ENCODE peak calls at places on chromosomes 5 and 9, in four cellular contexts. One of them, this sample, is unnamed.
A peak's percentile ranks its signal among the peaks of the same experiment; 100 is the strongest.

GRCh38 chr9:37331871-37332270 is 90.6 kb upstream of the GRHPR start:
- DNase-seq in K562: no peak
- DNase-seq in GM12878: no peak
- DNase-seq in HepG2: no peak
- DNase-seq in this sample: no peak

GRCh38 chr5:167524941-167525485 is 766.4 kb upstream of the WWC1 start:
- DNase-seq in K562: no peak
- DNase-seq in GM12878: no peak
- DNase-seq in HepG2: no peak
- DNase-seq in this sample: no peak

GRCh38 chr5:177490992-177491391 is 6.4 kb downstream of the PDLIM7 start:
- DNase-seq in K562: peak; percentile 41
- DNase-seq in GM12878: no peak
- DNase-seq in HepG2: no peak
- DNase-seq in this sample: no peak

GRCh38 chr5:170623576-170624181 is 119.9 kb downstream of the KCNIP1 start:
- DNase-seq in K562: peak; percentile 55
- DNase-seq in GM12878: no peak
- DNase-seq in HepG2: peak; percentile 20
- DNase-seq in this sample: peak; percentile 61

GRCh38 chr5:96692436-96692835 is 30.3 kb downstream of the CAST start:
- DNase-seq in K562: no peak
- DNase-seq in GM12878: no peak
- DNase-seq in HepG2: no peak
- DNase-seq in this sample: no peak

GRCh38 chr5:1524481-1524798 is 680 bp upstream of the LPCAT1 start:
- DNase-seq in K562: no peak
- DNase-seq in GM12878: no peak
- DNase-seq in HepG2: no peak
- DNase-seq in this sample: no peak

GRCh38 chr5:128202320-128202719 is 118.8 kb downstream of the SLC12A2 start:
- DNase-seq in K562: no peak
- DNase-seq in GM12878: no peak
- DNase-seq in HepG2: no peak
- DNase-seq in this sample: no peak

GRCh38 chr9:113139225-113139829 is 11.5 kb upstream of the SLC31A2 start:
- DNase-seq in K562: no peak
- DNase-seq in GM12878: no peak
- DNase-seq in HepG2: peak; percentile 97
- DNase-seq in this sample: no peak

GRCh38 chr5:40687316-40687715 is 7.6 kb downstream of the PTGER4 start:
- DNase-seq in K562: no peak
- DNase-seq in GM12878: no peak
- DNase-seq in HepG2: no peak
- DNase-seq in this sample: peak; percentile 47

GRCh38 chr9:103242025-103242424 is 246.9 kb downstream of the CYLC2 start:
- DNase-seq in K562: no peak
- DNase-seq in GM12878: no peak
- DNase-seq in HepG2: no peak
- DNase-seq in this sample: no peak

GRCh38 chr5:82975812-82976211 is 101.4 kb downstream of the TMEM167A start:
- DNase-seq in K562: no peak
- DNase-seq in GM12878: no peak
- DNase-seq in HepG2: peak; percentile 37
- DNase-seq in this sample: no peak

GRCh38 chr5:17895296-17896058 is 261.2 kb downstream of the TAF11L14 start:
- DNase-seq in K562: no peak
- DNase-seq in GM12878: no peak
- DNase-seq in HepG2: no peak
- DNase-seq in this sample: no peak

GRCh38 chr9:16526380-16526779 is 344.1 kb downstream of the BNC2 start:
- DNase-seq in K562: no peak
- DNase-seq in GM12878: no peak
- DNase-seq in HepG2: no peak
- DNase-seq in this sample: peak; percentile 94

GRCh38 chr9:16532681-16533450 is 337.6 kb downstream of the BNC2 start:
- DNase-seq in K562: no peak
- DNase-seq in GM12878: no peak
- DNase-seq in HepG2: no peak
- DNase-seq in this sample: peak; percentile 90

GRCh38 chr9:16532272-16532671 is 338.2 kb downstream of the BNC2 start:
- DNase-seq in K562: no peak
- DNase-seq in GM12878: no peak
- DNase-seq in HepG2: no peak
- DNase-seq in this sample: no peak

GRCh38 chr9:16535555-16535954 is 334.9 kb downstream of the BNC2 start:
- DNase-seq in K562: no peak
- DNase-seq in GM12878: no peak
- DNase-seq in HepG2: no peak
- DNase-seq in this sample: no peak

GRCh38 chr9:16530669-16531461 is 339.6 kb downstream of the BNC2 start:
- DNase-seq in K562: no peak
- DNase-seq in GM12878: no peak
- DNase-seq in HepG2: no peak
- DNase-seq in this sample: no peak
- TF ChIP-seq MYC in K562: no peak
- TF ChIP-seq MYC in GM12878: no peak
- TF ChIP-seq MYC in HepG2: no peak
- TF ChIP-seq MYC in this sample: no peak

GRCh38 chr9:994005-994404 is 17.6 kb downstream of the DMRT3 start:
- DNase-seq in K562: no peak
- DNase-seq in GM12878: no peak
- DNase-seq in HepG2: no peak
- DNase-seq in this sample: no peak

GRCh38 chr9:995192-995591 is 18.7 kb downstream of the DMRT3 start:
- DNase-seq in K562: no peak
- DNase-seq in GM12878: no peak
- DNase-seq in HepG2: no peak
- DNase-seq in this sample: no peak

DNA sequence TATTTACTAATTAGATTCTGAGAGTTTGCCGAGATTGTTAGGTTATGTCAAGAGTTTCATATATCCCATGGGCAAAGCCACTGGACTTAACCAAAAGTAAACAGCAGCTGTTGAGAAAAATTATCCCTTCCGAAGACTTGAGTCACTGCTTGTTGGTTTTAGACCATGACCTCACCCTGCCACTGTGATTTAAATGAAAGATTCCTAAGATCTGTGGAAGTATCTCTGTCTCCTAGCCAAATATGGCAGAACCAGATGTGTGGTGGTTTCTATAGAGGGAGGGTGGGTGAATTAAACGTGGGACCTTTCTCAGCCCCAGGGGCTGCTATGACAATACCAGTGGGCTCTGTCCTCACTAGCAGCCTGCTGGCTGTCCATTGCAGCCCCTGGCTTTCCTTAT is 19.3 kb downstream of the DMRT3 start:
- DNase-seq in K562: no peak
- DNase-seq in GM12878: no peak
- DNase-seq in HepG2: no peak
- DNase-seq in this sample: no peak
- H3K9ac ChIP-seq in K562: no peak overlapping the region
- H3K9ac ChIP-seq in GM12878: no peak overlapping the region
- H3K9ac ChIP-seq in HepG2: no peak overlapping the region
- H3K9ac ChIP-seq in this sample: no peak overlapping the region

GRCh38 chr5:54301215-54301614 is 9.2 kb downstream of the ARL15 start:
- DNase-seq in K562: no peak
- DNase-seq in GM12878: no peak
- DNase-seq in HepG2: no peak
- DNase-seq in this sample: no peak
- H3K27ac ChIP-seq in K562: no peak overlapping the region
- H3K27ac ChIP-seq in GM12878: no peak overlapping the region
- H3K27ac ChIP-seq in HepG2: no peak overlapping the region
- H3K27ac ChIP-seq in this sample: no peak overlapping the region

DNA sequence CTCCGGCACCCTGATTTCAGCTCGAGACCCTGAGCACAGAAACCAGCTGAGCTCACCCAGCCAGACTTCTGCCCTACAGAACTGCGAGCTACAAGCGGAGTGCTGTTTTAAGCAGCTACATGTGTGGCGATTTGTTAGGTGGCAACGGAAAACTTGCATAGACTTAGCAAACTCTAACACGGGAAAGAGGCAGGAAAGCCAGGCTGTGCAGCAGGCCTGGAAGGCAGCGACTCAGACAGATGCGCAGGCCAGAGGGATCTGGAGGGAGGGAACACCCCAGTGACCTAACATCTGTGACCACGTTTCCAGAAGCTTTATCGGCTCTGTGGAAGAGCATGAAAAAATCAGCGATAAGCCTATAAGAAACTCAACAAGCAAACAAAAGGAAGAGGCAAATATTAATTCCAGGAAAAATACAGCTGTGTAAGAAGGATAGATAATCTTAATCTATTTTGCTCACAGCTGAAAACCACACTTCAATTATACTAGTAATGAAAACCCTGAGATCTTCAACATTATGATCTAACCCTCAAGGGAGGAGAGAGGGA is 11.0 kb downstream of the UBAC1 start:
- DNase-seq in K562: peak; percentile 84
- DNase-seq in GM12878: no peak
- DNase-seq in HepG2: no peak
- DNase-seq in this sample: no peak
- TF ChIP-seq MYC in K562: peak; percentile 90
- TF ChIP-seq MYC in GM12878: no peak
- TF ChIP-seq MYC in HepG2: no peak
- TF ChIP-seq MYC in this sample: no peak

GRCh38 chr9:21690561-21690960 is 111.9 kb upstream of the MTAP start:
- DNase-seq in K562: no peak
- DNase-seq in GM12878: no peak
- DNase-seq in HepG2: no peak
- DNase-seq in this sample: no peak
- H3K9ac ChIP-seq in K562: no peak overlapping the region
- H3K9ac ChIP-seq in GM12878: no peak overlapping the region
- H3K9ac ChIP-seq in HepG2: no peak overlapping the region
- H3K9ac ChIP-seq in this sample: no peak overlapping the region

DNA sequence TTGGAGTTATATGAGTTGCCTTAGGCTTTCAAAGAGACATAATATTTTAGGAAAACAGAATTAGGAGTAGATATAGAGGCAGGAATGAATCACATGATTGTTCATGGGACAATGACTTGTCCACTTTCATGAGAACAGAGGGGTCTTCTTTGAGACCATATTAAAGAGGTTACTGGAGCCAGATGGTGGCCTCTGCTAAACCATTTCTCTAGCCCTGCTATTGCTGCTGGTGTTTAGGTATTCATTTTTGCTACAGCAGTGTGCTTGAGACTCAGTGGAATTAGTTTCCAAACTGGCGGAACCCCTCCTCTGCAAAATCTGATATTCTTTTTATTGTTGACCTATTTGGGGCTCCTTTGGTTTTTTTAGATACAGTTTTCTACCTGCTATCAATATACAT is 31.3 kb downstream of the GRAMD2B start:
- DNase-seq in K562: no peak
- DNase-seq in GM12878: no peak
- DNase-seq in HepG2: no peak
- DNase-seq in this sample: no peak
- H3K27ac ChIP-seq in K562: no peak overlapping the region
- H3K27ac ChIP-seq in GM12878: no peak overlapping the region
- H3K27ac ChIP-seq in HepG2: no peak overlapping the region
- H3K27ac ChIP-seq in this sample: no peak overlapping the region

DNA sequence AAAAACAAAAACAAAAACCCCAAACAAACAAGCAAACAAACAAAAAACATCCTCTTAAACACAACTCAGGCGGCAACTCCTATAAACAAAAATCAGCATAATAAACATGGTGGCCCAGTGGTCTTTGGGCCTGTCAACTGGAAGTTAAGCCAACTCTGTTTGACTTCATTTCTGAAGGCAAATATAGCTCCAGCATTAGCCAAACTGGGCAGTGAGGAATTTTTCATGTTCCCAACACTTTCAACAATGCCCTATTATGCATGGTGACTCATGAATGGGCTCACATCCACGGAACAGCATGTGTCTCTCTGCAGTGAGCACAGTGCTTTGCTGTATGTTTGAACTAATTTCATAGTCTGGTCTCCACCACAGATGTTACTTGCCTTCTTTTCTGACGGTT is 143.9 kb upstream of the STC2 start:
- DNase-seq in K562: no peak
- DNase-seq in GM12878: no peak
- DNase-seq in HepG2: peak; percentile 90
- DNase-seq in this sample: peak; percentile 29
- TF ChIP-seq MYC in K562: no peak
- TF ChIP-seq MYC in GM12878: no peak
- TF ChIP-seq MYC in HepG2: no peak
- TF ChIP-seq MYC in this sample: no peak

GRCh38 chr5:140480310-140481014 is 67.0 kb upstream of the EIF4EBP3 start:
- DNase-seq in K562: no peak
- DNase-seq in GM12878: no peak
- DNase-seq in HepG2: no peak
- DNase-seq in this sample: peak; percentile 82
- H3K9ac ChIP-seq in K562: no peak overlapping the region
- H3K9ac ChIP-seq in GM12878: no peak overlapping the region
- H3K9ac ChIP-seq in HepG2: no peak overlapping the region
- H3K9ac ChIP-seq in this sample: peak overlapping the region; percentile 45

GRCh38 chr9:134459164-134459563 is 132.9 kb downstream of the RXRA start:
- DNase-seq in K562: peak; percentile 41
- DNase-seq in GM12878: no peak
- DNase-seq in HepG2: no peak
- DNase-seq in this sample: no peak

GRCh38 chr9:134457321-134457923 is 131.2 kb downstream of the RXRA start:
- DNase-seq in K562: no peak
- DNase-seq in GM12878: no peak
- DNase-seq in HepG2: no peak
- DNase-seq in this sample: no peak

GRCh38 chr9:134459573-134459972 is 133.3 kb downstream of the RXRA start:
- DNase-seq in K562: no peak
- DNase-seq in GM12878: no peak
- DNase-seq in HepG2: no peak
- DNase-seq in this sample: no peak

GRCh38 chr9:134456740-134457315 is 130.6 kb downstream of the RXRA start:
- DNase-seq in K562: no peak
- DNase-seq in GM12878: no peak
- DNase-seq in HepG2: no peak
- DNase-seq in this sample: no peak

GRCh38 chr9:134458111-134458845 is 132.0 kb downstream of the RXRA start:
- DNase-seq in K562: no peak
- DNase-seq in GM12878: no peak
- DNase-seq in HepG2: no peak
- DNase-seq in this sample: no peak
- H3K27ac ChIP-seq in K562: no peak overlapping the region
- H3K27ac ChIP-seq in GM12878: no peak overlapping the region
- H3K27ac ChIP-seq in HepG2: no peak overlapping the region
- H3K27ac ChIP-seq in this sample: no peak overlapping the region